ENCODE peak calls at places on chromosomes 11 and 22, in five cellular contexts. X is K562, Y is HepG2, S is SK-N-SH, O is GM12878. P is an unnamed sample.

GRCh38 chr22:22060200-22061084 is 77.9 kb upstream of the TOP3B start:
- DNase-seq in O (no peak), S (peak), Y (peak), X (peak), P (peak)

GRCh38 chr11:64843971-64844329 is 503 bp downstream of the CDC42BPG start:
- DNase-seq in Y (no peak), X (no peak), O (no peak), S (no peak), P (no peak)

GRCh38 chr22:42300286-42301071 is 30.0 kb upstream of the TCF20 start:
- DNase-seq in Y (no peak), S (no peak), O (no peak), X (peak), P (no peak)

GRCh38 chr22:25347752-25348102 is 128.3 kb downstream of the CRYBB2 start:
- DNase-seq in Y (no peak), S (no peak), X (no peak), O (no peak), P (no peak)

GRCh38 chr11:65013130-65013691 is 749 bp upstream of the ARL2 start:
- DNase-seq in O (no peak), Y (peak), X (peak), S (peak), P (peak)

GRCh38 chr22:27431896-27432295 is 369.7 kb downstream of the MN1 start:
- DNase-seq in X (no peak), S (no peak), Y (no peak), O (no peak), P (no peak)

GRCh38 chr11:20311444-20311843 is 52.1 kb upstream of the HTATIP2 start:
- DNase-seq in S (no peak), Y (no peak), X (no peak), O (no peak), P (no peak)

GRCh38 chr11:132999519-132999918 is 532.8 kb downstream of the OPCML start:
- DNase-seq in O (no peak), Y (no peak), X (no peak), S (no peak), P (no peak)

GRCh38 chr11:46858920-46859531 is 12.9 kb upstream of the CKAP5 start:
- DNase-seq in X (no peak), Y (no peak), S (no peak), O (no peak), P (no peak)

GRCh38 chr22:42376721-42377177 is 55.5 kb downstream of the NFAM1 start:
- DNase-seq in Y (no peak), X (peak), O (no peak), S (peak), P (peak)

GRCh38 chr22:23376256-23376655 is 195.9 kb downstream of the BCR start:
- DNase-seq in X (peak), Y (peak), O (peak), S (no peak), P (peak)

GRCh38 chr11:27347949-27348879 is 14.8 kb downstream of the CCDC34 start:
- DNase-seq in S (no peak), O (no peak), Y (no peak), X (no peak), P (peak)

GRCh38 chr11:60763692-60764369 is 7.2 kb downstream of the MS4A15 start:
- DNase-seq in S (no peak), X (no peak), Y (no peak), O (peak), P (no peak)

GRCh38 chr11:111602865-111603632 is 800 bp downstream of the SIK2 start:
- DNase-seq in S (peak), O (no peak), X (peak), Y (no peak), P (peak)

GRCh38 chr11:74311352-74311926 is at the start of gene P4HA3:
- DNase-seq in S (peak), O (no peak), Y (peak), X (peak), P (peak)

GRCh38 chr11:65849771-65850216 is 8.2 kb downstream of the CFL1 start:
- DNase-seq in Y (no peak), O (no peak), X (peak), S (peak), P (no peak)

GRCh38 chr11:119641991-119642745 is 86.8 kb downstream of the NECTIN1 start:
- DNase-seq in S (peak), O (no peak), X (peak), Y (peak), P (peak)

GRCh38 chr11:69888671-69889076 is 69.5 kb upstream of the FGF3 start:
- DNase-seq in O (no peak), X (peak), Y (peak), S (peak), P (peak)

GRCh38 chr11:23732026-23732425 is 764.8 kb upstream of the LUZP2 start:
- DNase-seq in S (no peak), O (no peak), Y (peak), X (no peak), P (no peak)

GRCh38 chr11:102177974-102178631 is 67.9 kb downstream of the YAP1 start:
- DNase-seq in Y (peak), X (no peak), S (peak), O (no peak), P (no peak)

GRCh38 chr11:66752148-66752547 is 23.1 kb upstream of the SPTBN2 start:
- DNase-seq in O (no peak), S (no peak), Y (no peak), X (no peak), P (no peak)

GRCh38 chr11:94740083-94740974 is 27.8 kb upstream of the AMOTL1 start:
- DNase-seq in O (no peak), X (peak), Y (no peak), S (peak), P (peak)

GRCh38 chr22:42171417-42171816 is 40.8 kb upstream of the CYP2D6 start:
- DNase-seq in S (no peak), O (no peak), Y (no peak), X (no peak), P (no peak)

GRCh38 chr22:47388778-47389177 is 626.3 kb downstream of the TBC1D22A start:
- DNase-seq in S (no peak), Y (no peak), O (no peak), X (no peak), P (no peak)

GRCh38 chr11:33778682-33779081 is 4.4 kb upstream of the FBXO3 start:
- DNase-seq in S (peak), Y (no peak), O (no peak), X (no peak), P (peak)

GRCh38 chr22:45977003-45977395 is at the start of gene WNT7B:
- DNase-seq in O (no peak), Y (no peak), X (peak), S (peak), P (no peak)

GRCh38 chr22:30416403-30416802 is 9.2 kb upstream of the MTFP1 start:
- DNase-seq in X (no peak), S (no peak), O (no peak), Y (peak), P (no peak)

GRCh38 chr11:126080206-126080941 is 17.7 kb upstream of the CDON start:
- DNase-seq in O (no peak), S (peak), Y (no peak), X (no peak), P (no peak)

GRCh38 chr11:837990-838307 is 4.4 kb downstream of the POLR2L start:
- DNase-seq in S (no peak), O (no peak), X (no peak), Y (no peak), P (no peak)

GRCh38 chr11:44784784-44785183 is 58.0 kb downstream of the TSPAN18 start:
- DNase-seq in X (no peak), O (no peak), Y (no peak), S (peak), P (no peak)

GRCh38 chr11:57131080-57131790 is 50.5 kb upstream of the LRRC55 start:
- DNase-seq in Y (peak), O (no peak), X (peak), S (peak), P (peak)

GRCh38 chr11:118152552-118153471 is at the start of gene SCN4B:
- DNase-seq in Y (no peak), O (no peak), X (peak), S (peak), P (peak)

GRCh38 chr22:49481651-49482399 is 345.8 kb downstream of the BRD1 start:
- DNase-seq in S (no peak), Y (no peak), X (no peak), O (no peak), P (no peak)
- TF ChIP-seq FOXM1 in S (no peak), Y (no peak), X (no peak), O (no peak), P (no peak)

GRCh38 chr11:29321293-29322132 is 695.3 kb downstream of the KCNA4 start:
- DNase-seq in Y (peak), X (no peak), S (no peak), O (no peak), P (no peak)

GRCh38 chr11:29318134-29318845 is 698.5 kb downstream of the KCNA4 start:
- DNase-seq in Y (no peak), S (no peak), X (no peak), O (no peak), P (no peak)

GRCh38 chr11:29320196-29320595 is 696.6 kb downstream of the KCNA4 start:
- DNase-seq in X (no peak), S (no peak), O (no peak), Y (no peak), P (no peak)

GRCh38 chr11:29319231-29319630 is 697.6 kb downstream of the KCNA4 start:
- DNase-seq in Y (no peak), X (no peak), S (no peak), O (no peak), P (no peak)

GRCh38 chr11:29317669-29318068 is 699.2 kb downstream of the KCNA4 start:
- DNase-seq in Y (no peak), O (no peak), X (no peak), S (no peak), P (no peak)
- TF ChIP-seq FOXM1 in Y (no peak), O (no peak), X (no peak), S (no peak), P (no peak)

GRCh38 chr11:72423840-72424239 is 10.5 kb downstream of the CLPB start:
- DNase-seq in S (no peak), X (no peak), O (no peak), Y (no peak), P (no peak)

GRCh38 chr11:72425053-72425980 is 9.0 kb downstream of the CLPB start:
- DNase-seq in O (no peak), Y (no peak), X (no peak), S (no peak), P (no peak)

GRCh38 chr11:72429626-72430025 is 4.7 kb downstream of the CLPB start:
- DNase-seq in O (no peak), S (no peak), Y (no peak), X (no peak), P (no peak)

GRCh38 chr11:72426758-72427157 is 7.6 kb downstream of the CLPB start:
- DNase-seq in Y (no peak), X (no peak), S (no peak), O (no peak), P (no peak)

DNA sequence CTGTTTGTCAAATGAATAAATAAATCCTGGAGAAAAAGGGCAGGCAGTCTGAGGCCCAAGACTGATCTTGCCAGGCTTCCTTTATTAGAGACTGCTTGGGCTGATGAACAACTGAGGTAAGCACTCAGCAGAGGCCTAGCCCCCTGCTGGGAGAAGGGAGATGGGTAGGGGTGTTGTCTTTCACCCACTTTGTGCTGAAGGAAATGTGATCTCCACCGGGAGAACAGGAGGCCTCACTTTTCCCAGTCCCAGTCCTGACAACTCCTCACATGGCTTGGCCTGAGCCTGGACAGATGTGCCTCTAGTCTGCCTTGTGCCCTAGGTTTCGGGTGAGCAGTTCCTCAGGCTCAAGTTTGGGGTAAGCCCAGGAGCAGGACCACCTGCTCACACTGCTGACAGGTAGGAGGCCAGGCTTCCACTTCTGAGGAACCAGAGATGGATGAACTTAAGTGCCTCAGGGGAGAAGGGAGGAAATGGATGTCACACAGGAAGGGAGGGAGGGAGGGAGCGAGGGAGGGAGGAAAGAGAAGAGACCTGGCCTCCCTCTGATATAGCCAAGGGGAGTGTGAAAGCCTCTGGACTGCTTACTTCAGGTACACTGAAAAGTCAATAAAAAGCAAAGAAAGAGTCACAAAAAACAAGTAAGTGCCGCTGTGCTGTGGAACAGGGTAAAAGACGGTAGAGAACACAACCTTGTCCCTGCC is 8.1 kb downstream of the CLPB start:
- DNase-seq in Y (no peak), O (no peak), X (no peak), S (no peak), P (no peak)
- TF ChIP-seq FOXM1 in Y (no peak), O (no peak), X (no peak), S (no peak), P (no peak)

GRCh38 chr11:68266936-68267880 is 4.6 kb downstream of the C11orf24 start:
- DNase-seq in Y (no peak), O (no peak), S (no peak), X (peak), P (no peak)
- TF ChIP-seq FOXM1 in Y (no peak), O (no peak), S (no peak), X (no peak), P (no peak)